ENCODE peak calls at places on chromosome 4, in seven cellular contexts. A is OCI-LY7, K is esophagus squamous epithelium, X is heart right ventricle, C is colonic mucosa, Y is neural progenitor cell, W is psoas muscle. T is an unnamed sample. For H3K4me1, the result is how much of the 10 kb centered on the place peaks cover.

GRCh38 chr4:102388636-102389035 is 43.4 kb upstream of the SLC39A8 start:
- DNase-seq in A (no peak), K (no peak), X (no peak), C (no peak), Y (no peak), W (no peak), T (no peak)

GRCh38 chr4:98113005-98113404 is 30.3 kb downstream of the STPG2 start:
- DNase-seq in A (peak), K (no peak), X (no peak), C (no peak), Y (peak), W (no peak), T (no peak)

GRCh38 chr4:162075691-162076090 is 88.1 kb downstream of the FSTL5 start:
- DNase-seq in A (no peak), K (no peak), X (no peak), C (no peak), Y (no peak), W (no peak), T (no peak)

GRCh38 chr4:14841801-14842748 is 160.2 kb upstream of the CPEB2 start:
- DNase-seq in A (no peak), K (no peak), X (peak), C (peak), Y (no peak), W (peak), T (no peak)

GRCh38 chr4:46484881-46485280 is 95.0 kb upstream of the GABRA2 start:
- DNase-seq in A (no peak), K (no peak), X (no peak), C (no peak), Y (no peak), W (no peak), T (no peak)

GRCh38 chr4:3489451-3489962 is 26.4 kb downstream of the DOK7 start:
- DNase-seq in A (no peak), K (no peak), X (no peak), C (no peak), Y (peak), W (no peak), T (no peak)

GRCh38 chr4:15654556-15655222 is 468 bp downstream of the FBXL5 start:
- DNase-seq in A (peak), K (no peak), X (peak), C (peak), Y (peak), W (peak), T (peak)

GRCh38 chr4:58553031-58553430 is 1442.8 kb upstream of the IGFBP7 start:
- DNase-seq in A (no peak), K (no peak), X (no peak), C (no peak), Y (no peak), W (no peak), T (no peak)

GRCh38 chr4:118992149-118992548 is 103.5 kb downstream of the SYNPO2 start:
- DNase-seq in A (no peak), K (no peak), X (no peak), C (no peak), Y (no peak), W (no peak), T (no peak)

GRCh38 chr4:10721616-10722015 is 37.0 kb upstream of the CLNK start:
- DNase-seq in A (no peak), K (no peak), X (no peak), C (no peak), Y (no peak), W (no peak), T (no peak)

GRCh38 chr4:7557447-7557846 is 122.7 kb upstream of the PSAPL1 start:
- DNase-seq in A (no peak), K (no peak), X (no peak), C (no peak), Y (no peak), W (no peak), T (no peak)

GRCh38 chr4:65861993-65862392 is 191.7 kb upstream of the EPHA5 start:
- DNase-seq in A (no peak), K (no peak), X (no peak), C (no peak), Y (peak), W (no peak), T (no peak)

GRCh38 chr4:65868096-65868824 is 198.0 kb upstream of the EPHA5 start:
- DNase-seq in A (no peak), K (no peak), X (no peak), C (no peak), Y (no peak), W (no peak), T (no peak)

GRCh38 chr4:65865489-65865888 is 195.2 kb upstream of the EPHA5 start:
- DNase-seq in A (peak), K (no peak), X (no peak), C (no peak), Y (peak), W (no peak), T (no peak)
- TF ChIP-seq CTCF in A (peak), K (no peak), X (peak), C (no peak), Y (peak), W (no peak), T (no peak)

GRCh38 chr4:145155268-145155870 is 25.0 kb downstream of the OTUD4 start:
- DNase-seq in A (no peak), K (no peak), X (no peak), C (no peak), Y (no peak), W (no peak), T (no peak)
- H3K27ac ChIP-seq in A (no peak), K (no peak), X (no peak), C (no peak), Y (no peak), W (peak), T (no peak)

DNA sequence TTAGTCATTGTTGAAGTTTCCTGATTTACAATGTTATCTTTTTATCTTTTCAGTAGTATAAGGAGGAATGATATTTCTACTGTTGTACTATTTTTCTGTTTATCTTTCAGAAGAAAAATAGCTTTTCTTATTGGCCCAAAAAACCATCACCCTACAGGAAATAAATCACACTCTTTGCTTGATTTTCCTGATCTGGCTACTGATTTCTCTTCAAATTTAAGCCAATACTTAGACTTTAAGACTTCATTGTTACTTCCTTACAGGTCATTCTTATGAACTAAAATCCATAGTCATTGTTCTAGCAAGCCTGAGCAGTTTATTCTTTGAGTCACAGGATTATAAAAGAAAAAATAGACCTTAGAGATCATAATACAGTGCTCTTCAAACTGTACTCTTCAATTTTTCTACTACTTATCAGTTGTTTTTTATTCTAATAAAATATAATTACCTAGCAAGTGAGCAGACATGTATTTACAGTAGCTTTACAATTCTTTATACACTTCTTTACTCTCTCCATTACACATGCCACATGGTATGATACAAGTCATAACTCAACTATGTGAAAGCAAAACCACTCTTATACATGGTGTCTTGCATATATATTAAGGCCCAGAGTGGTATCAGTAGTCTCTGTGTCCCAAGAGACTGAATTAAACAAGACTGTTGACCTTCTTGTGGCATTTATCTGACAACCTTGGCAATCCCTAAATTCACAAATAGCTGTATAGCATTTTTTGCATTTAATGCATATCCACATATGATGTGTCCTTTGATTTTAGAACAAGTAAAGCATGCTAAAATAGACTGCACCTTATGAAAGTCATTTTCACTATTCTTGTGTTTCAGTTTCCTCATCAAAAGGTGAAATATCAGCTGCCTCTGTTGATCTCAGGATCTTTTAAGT is 47.9 kb downstream of the TET2 start:
- DNase-seq in A (no peak), K (no peak), X (no peak), C (no peak), Y (no peak), W (no peak), T (no peak)
- H3K4me1 ChIP-seq in A (under half), K (under half), X (half or more), C (under half), Y (under half), W (under half), T (under half)

DNA sequence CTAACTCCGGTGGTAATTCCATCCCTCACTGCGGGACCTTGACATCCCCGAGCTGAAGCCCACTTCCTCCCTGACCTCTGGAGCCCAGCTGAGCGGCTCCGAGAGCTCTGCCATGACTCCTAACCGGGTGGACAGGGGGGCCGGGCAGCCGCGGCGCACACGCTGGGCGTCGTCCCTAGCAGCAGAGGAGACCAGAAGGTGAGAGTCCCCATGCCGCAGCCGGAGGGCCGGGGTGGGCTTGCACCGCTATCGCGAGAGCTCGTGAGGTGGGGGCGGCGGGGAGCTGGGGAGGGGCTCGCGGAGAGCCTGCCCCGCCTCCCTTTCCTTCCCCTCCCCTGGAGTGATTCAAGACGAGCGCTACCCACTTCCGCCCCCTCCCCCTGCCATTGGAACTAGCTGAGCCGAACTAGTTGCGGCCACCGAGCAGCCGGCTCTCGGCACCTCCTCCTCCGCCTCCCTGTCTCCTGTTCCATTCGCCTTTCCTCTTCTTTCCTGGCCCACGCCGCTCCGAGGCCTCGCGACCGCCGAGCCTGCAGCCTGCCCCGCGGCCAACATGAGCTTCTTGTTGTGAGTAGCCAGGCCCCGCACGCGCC is at the start of gene MOB1B:
- DNase-seq in A (peak), K (peak), X (peak), C (peak), Y (peak), W (peak), T (peak)
- TF ChIP-seq CTCF in A (peak), K (peak), X (peak), C (peak), Y (peak), W (peak), T (peak)

DNA sequence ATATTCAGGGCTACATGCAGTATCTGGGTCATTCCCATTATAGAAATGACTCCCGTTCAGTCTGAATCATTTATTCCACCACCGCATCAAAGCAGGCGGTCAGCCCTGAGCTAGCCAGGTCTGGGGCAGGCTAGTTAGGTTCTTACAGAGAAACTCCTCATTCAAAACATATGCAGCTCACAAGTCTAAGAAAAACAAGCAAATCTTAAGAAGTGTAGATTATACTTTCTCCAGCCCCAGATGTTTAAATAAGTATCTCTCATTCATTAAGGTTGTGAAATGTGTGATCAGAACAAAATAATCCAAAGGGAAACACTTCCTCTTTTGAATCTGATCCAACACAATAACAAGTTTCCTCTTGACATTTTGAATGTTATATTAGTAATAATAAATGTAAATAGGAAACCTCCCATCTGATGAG is 441.9 kb downstream of the INPP4B start:
- DNase-seq in A (no peak), K (no peak), X (peak), C (no peak), Y (no peak), W (peak), T (no peak)
- H3K27ac ChIP-seq in A (no peak), K (peak), X (no peak), C (no peak), Y (no peak), W (peak), T (no peak)

GRCh38 chr4:105189855-105190650 is 43.4 kb downstream of the TET2 start:
- DNase-seq in A (no peak), K (no peak), X (no peak), C (no peak), Y (no peak), W (no peak), T (no peak)

GRCh38 chr4:105192474-105192873 is 45.8 kb downstream of the TET2 start:
- DNase-seq in A (no peak), K (no peak), X (no peak), C (no peak), Y (no peak), W (no peak), T (no peak)

GRCh38 chr4:105196523-105197145 is 50.0 kb downstream of the TET2 start:
- DNase-seq in A (no peak), K (no peak), X (no peak), C (no peak), Y (no peak), W (no peak), T (no peak)

GRCh38 chr4:105192910-105193309 is 46.2 kb downstream of the TET2 start:
- DNase-seq in A (no peak), K (no peak), X (no peak), C (no peak), Y (no peak), W (no peak), T (no peak)

DNA sequence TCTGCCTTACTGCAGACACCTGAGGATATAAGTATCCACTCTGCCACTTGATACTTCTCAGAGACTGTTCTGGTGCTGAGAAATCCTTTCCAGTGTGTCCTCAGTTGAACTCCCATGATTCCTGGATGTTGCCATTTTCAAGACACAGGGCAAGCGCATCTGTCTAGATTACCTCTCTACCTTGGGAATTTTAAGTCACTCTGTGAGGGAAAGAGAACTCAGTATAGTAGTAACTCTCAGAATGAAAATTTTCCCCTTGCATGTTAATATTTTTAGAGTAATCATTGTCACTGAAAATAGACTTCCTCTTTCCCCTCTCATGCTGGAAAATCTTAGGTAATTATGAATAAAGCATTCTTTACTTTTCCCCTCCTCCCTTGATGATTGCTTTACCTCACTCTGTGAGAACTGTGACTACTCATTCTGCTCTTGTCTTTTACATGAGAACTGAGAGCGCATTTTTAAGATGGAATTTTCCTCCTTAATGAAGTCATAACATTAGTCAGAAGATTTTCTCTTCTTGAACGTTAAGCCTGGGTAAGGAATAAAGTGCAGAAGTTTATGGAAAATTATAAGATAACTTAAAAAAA is 45.0 kb downstream of the TET2 start:
- DNase-seq in A (no peak), K (no peak), X (no peak), C (no peak), Y (no peak), W (no peak), T (no peak)
- H3K4me1 ChIP-seq in A (under half), K (under half), X (half or more), C (under half), Y (under half), W (under half), T (under half)

GRCh38 chr4:70915874-70916559 is 13.8 kb downstream of the MOB1B start:
- DNase-seq in A (no peak), K (no peak), X (no peak), C (no peak), Y (no peak), W (no peak), T (no peak)

GRCh38 chr4:70908993-70909556 is 6.9 kb downstream of the MOB1B start:
- DNase-seq in A (no peak), K (no peak), X (no peak), C (no peak), Y (no peak), W (no peak), T (no peak)

GRCh38 chr4:70914631-70915030 is 12.5 kb downstream of the MOB1B start:
- DNase-seq in A (no peak), K (no peak), X (no peak), C (no peak), Y (no peak), W (no peak), T (no peak)

GRCh38 chr4:70915048-70915815 is 13.1 kb downstream of the MOB1B start:
- DNase-seq in A (no peak), K (no peak), X (no peak), C (no peak), Y (no peak), W (no peak), T (no peak)

DNA sequence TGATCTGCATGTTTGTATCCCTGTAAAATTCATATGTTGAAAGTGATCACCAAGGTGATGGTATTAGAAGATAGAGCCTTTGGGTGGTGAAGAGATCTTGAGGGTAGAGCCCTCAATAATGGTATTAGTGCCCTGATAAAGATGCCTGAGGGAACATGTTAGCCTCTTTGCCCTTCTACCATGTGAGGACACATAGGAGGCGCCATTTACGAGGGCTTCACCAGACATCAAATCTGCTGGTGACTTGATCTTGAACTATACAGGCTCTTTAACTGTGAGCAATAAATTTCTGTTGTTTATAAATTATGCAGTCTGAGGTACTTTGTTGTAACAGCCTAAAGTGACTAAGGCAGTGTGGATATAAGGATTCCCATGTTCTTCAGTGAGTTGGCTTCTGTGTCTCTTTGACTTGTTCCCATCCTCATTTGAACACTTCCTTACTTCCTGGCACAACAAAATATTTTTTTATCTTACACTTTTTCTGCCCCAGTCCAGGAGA is 11.8 kb downstream of the MOB1B start:
- DNase-seq in A (no peak), K (no peak), X (no peak), C (no peak), Y (no peak), W (no peak), T (no peak)
- TF ChIP-seq CTCF in A (peak), K (no peak), X (no peak), C (no peak), Y (no peak), W (no peak), T (no peak)

DNA sequence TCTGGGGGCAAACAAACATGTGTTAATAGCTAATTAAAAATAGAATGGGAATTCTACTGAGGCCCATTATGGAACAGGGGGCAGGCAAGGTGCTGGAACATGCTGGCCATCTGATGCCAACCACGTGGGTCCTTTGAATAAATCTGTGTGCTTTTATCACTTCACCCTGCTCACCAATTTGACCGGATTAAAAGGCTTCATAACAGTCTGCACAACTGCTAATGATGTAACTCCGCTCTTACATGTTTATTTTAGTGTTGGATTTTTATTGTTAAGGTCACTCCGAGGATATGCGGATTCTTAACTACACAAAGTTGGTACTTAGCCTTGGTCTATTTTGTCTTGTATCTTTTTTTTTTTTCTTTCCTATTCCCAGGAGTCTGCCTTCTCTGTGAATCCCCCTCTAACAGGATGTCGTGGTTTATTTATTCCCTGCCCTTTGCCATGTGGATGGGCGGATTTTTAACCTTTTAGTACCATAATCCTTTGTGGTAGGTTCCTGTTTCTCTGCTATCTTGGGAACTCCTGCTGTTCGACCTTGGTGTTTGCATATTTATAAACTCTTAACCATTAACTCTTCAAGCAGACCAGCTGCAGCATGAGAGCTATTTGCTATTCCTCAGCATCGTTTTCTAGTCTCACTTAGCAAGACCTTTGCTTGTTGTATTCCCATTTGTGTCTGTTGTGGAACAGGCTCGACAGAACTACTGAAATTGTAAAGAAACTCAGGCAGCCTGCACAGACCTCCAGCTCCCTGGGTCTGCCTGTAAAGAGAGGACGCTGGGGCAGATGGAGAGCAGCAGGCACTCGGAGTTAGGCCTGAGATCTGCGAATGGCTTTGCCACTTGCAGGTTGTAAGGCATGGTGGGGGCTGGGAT is 38.0 kb downstream of the TRIM2 start:
- DNase-seq in A (no peak), K (no peak), X (no peak), C (peak), Y (no peak), W (no peak), T (no peak)
- H3K27ac ChIP-seq in A (no peak), K (no peak), X (no peak), C (peak), Y (no peak), W (no peak), T (peak)

DNA sequence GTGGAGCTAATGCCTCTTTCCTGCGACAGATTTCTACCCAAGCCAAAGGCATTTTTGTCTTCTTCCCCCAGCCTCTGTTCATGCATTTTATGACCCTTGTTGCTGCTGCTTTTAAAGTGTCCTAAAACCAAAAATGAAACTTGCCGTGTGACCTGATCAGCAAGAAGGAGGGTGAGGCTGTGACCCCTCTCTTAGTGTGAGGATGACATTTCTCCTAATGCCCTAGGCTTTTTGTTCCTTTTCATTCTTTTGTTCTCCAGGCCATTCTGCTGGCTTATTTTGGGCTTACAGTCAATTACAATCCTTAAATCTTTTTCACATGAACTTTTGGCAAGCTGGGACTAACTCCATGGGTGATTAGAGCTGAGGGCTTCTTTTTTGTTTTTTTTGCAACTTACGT is 34.4 kb downstream of the PTTG2 start:
- DNase-seq in A (peak), K (no peak), X (no peak), C (no peak), Y (peak), W (no peak), T (no peak)
- H3K4me1 ChIP-seq in A (half or more), K (under half), X (half or more), C (under half), Y (under half), W (under half), T (under half)